ENCODE peak calls at places on chromosomes 6 and 20, in six cellular contexts. B, P, D, W, K and C are unnamed samples.

GRCh38 chr6:161169690-161170089 is 104.2 kb downstream of the AGPAT4 start:
- DNase-seq in B (no peak), P (no peak), D (no peak), W (no peak), K (peak), C (no peak)

GRCh38 chr20:63378626-63379025 is 17.5 kb upstream of the CHRNA4 start:
- DNase-seq in B (no peak), P (no peak), D (no peak), W (peak), K (no peak), C (no peak)

GRCh38 chr6:31639449-31639861 is 13.0 kb downstream of the BAG6 start:
- DNase-seq in B (no peak), P (no peak), D (no peak), W (no peak), K (no peak), C (no peak)

GRCh38 chr6:150599199-150600002 is at the start of gene PLEKHG1:
- DNase-seq in B (peak), P (peak), D (peak), W (peak), K (peak), C (peak)

GRCh38 chr6:55448446-55448845 is 121.2 kb downstream of the GFRAL start:
- DNase-seq in B (no peak), P (no peak), D (no peak), W (no peak), K (no peak), C (no peak)

GRCh38 chr20:20014659-20015058 is 2.5 kb upstream of the NAA20 start:
- DNase-seq in B (peak), P (no peak), D (no peak), W (no peak), K (no peak), C (no peak)

GRCh38 chr6:19830171-19830570 is 7.0 kb upstream of the ID4 start:
- DNase-seq in B (no peak), P (no peak), D (no peak), W (no peak), K (no peak), C (no peak)

GRCh38 chr6:132504757-132505156 is 8.2 kb downstream of the STX7 start:
- DNase-seq in B (no peak), P (no peak), D (no peak), W (no peak), K (no peak), C (no peak)

GRCh38 chr6:156658186-156658585 is 119.0 kb upstream of the ARID1B start:
- DNase-seq in B (no peak), P (no peak), D (no peak), W (no peak), K (no peak), C (no peak)

GRCh38 chr20:24778585-24779031 is 170.5 kb upstream of the CST7 start:
- DNase-seq in B (no peak), P (no peak), D (no peak), W (no peak), K (no peak), C (no peak)

GRCh38 chr6:32192608-32193039 is at the start of gene GPSM3:
- DNase-seq in B (no peak), P (peak), D (peak), W (no peak), K (no peak), C (peak)

GRCh38 chr6:149212202-149212601 is 105.3 kb upstream of the TAB2 start:
- DNase-seq in B (no peak), P (no peak), D (no peak), W (no peak), K (no peak), C (no peak)

GRCh38 chr6:27332692-27333641 is 20.9 kb upstream of the POM121L2 start:
- DNase-seq in B (peak), P (peak), D (peak), W (peak), K (peak), C (peak)

GRCh38 chr6:96301781-96302180 is 219.8 kb upstream of the UFL1 start:
- DNase-seq in B (no peak), P (no peak), D (no peak), W (no peak), K (no peak), C (no peak)